ENCODE peak calls at places on chromosomes 3 and 15, in ten cellular contexts. One of them, this sample, is unnamed.

GRCh38 chr15:91921188-91921820 is 67.8 kb downstream of the SLCO3A1 start:
- DNase-seq in LoVo: no peak
- DNase-seq in mucosa of gallbladder: no peak
- DNase-seq in KG1: no peak
- DNase-seq in activated CD8-positive, alpha-beta memory T cell treated with anti-CD3 and anti-CD28 coated beads, Interleukin-2, amount 50 U/mL, for 48 hours: no peak
- DNase-seq in CD4-positive, alpha-beta T cell: no peak
- DNase-seq in ovary: no peak
- DNase-seq in NB4: no peak
- DNase-seq in NCI-H2171: no peak
- DNase-seq in NCI-H1105: no peak
- DNase-seq in this sample: no peak

GRCh38 chr15:83697716-83698115 is 43.8 kb downstream of the ADAMTSL3 start:
- DNase-seq in activated CD8-positive, alpha-beta memory T cell treated with anti-CD3 and anti-CD28 coated beads, Interleukin-2, amount 50 U/mL, for 48 hours: no peak
- DNase-seq in NCI-H1105: no peak
- DNase-seq in mucosa of gallbladder: no peak
- DNase-seq in CD4-positive, alpha-beta T cell: no peak
- DNase-seq in NB4: no peak
- DNase-seq in KG1: no peak
- DNase-seq in ovary: no peak
- DNase-seq in NCI-H2171: no peak
- DNase-seq in LoVo: no peak
- DNase-seq in this sample: no peak

GRCh38 chr15:28936481-28936881 is 50.7 kb downstream of the APBA2 start:
- DNase-seq in NB4: no peak
- DNase-seq in mucosa of gallbladder: no peak
- DNase-seq in NCI-H2171: no peak
- DNase-seq in LoVo: no peak
- DNase-seq in activated CD8-positive, alpha-beta memory T cell treated with anti-CD3 and anti-CD28 coated beads, Interleukin-2, amount 50 U/mL, for 48 hours: no peak
- DNase-seq in CD4-positive, alpha-beta T cell: no peak
- DNase-seq in KG1: no peak
- DNase-seq in NCI-H1105: no peak
- DNase-seq in ovary: no peak
- DNase-seq in this sample: no peak

GRCh38 chr15:60973637-60974415 is 255.3 kb downstream of the RORA start:
- DNase-seq in NCI-H1105: no peak
- DNase-seq in ovary: no peak
- DNase-seq in LoVo: no peak
- DNase-seq in activated CD8-positive, alpha-beta memory T cell treated with anti-CD3 and anti-CD28 coated beads, Interleukin-2, amount 50 U/mL, for 48 hours: no peak
- DNase-seq in mucosa of gallbladder: no peak
- DNase-seq in CD4-positive, alpha-beta T cell: no peak
- DNase-seq in NCI-H2171: no peak
- DNase-seq in KG1: no peak
- DNase-seq in NB4: no peak
- DNase-seq in this sample: no peak

GRCh38 chr3:100257601-100258000 is 3.2 kb upstream of the TBC1D23 start:
- DNase-seq in LoVo: peak; percentile 9
- DNase-seq in NCI-H1105: no peak
- DNase-seq in KG1: no peak
- DNase-seq in activated CD8-positive, alpha-beta memory T cell treated with anti-CD3 and anti-CD28 coated beads, Interleukin-2, amount 50 U/mL, for 48 hours: no peak
- DNase-seq in mucosa of gallbladder: no peak
- DNase-seq in CD4-positive, alpha-beta T cell: no peak
- DNase-seq in NB4: peak; percentile 10
- DNase-seq in ovary: no peak
- DNase-seq in NCI-H2171: no peak
- DNase-seq in this sample: peak; percentile 78

GRCh38 chr3:87546216-87546615 is 269.8 kb upstream of the POU1F1 start:
- DNase-seq in NB4: no peak
- DNase-seq in KG1: no peak
- DNase-seq in LoVo: no peak
- DNase-seq in ovary: no peak
- DNase-seq in activated CD8-positive, alpha-beta memory T cell treated with anti-CD3 and anti-CD28 coated beads, Interleukin-2, amount 50 U/mL, for 48 hours: no peak
- DNase-seq in CD4-positive, alpha-beta T cell: no peak
- DNase-seq in mucosa of gallbladder: no peak
- DNase-seq in NCI-H2171: no peak
- DNase-seq in NCI-H1105: no peak
- DNase-seq in this sample: no peak

GRCh38 chr15:72890043-72890442 is 106.5 kb upstream of the ADPGK start:
- DNase-seq in LoVo: no peak
- DNase-seq in ovary: no peak
- DNase-seq in NCI-H1105: no peak
- DNase-seq in CD4-positive, alpha-beta T cell: no peak
- DNase-seq in mucosa of gallbladder: no peak
- DNase-seq in KG1: no peak
- DNase-seq in activated CD8-positive, alpha-beta memory T cell treated with anti-CD3 and anti-CD28 coated beads, Interleukin-2, amount 50 U/mL, for 48 hours: no peak
- DNase-seq in NCI-H2171: peak; percentile 99
- DNase-seq in NB4: no peak
- DNase-seq in this sample: no peak

GRCh38 chr3:46976326-46977190 is at the start of gene CCDC12:
- DNase-seq in KG1: peak; percentile 90
- DNase-seq in ovary: peak; percentile 93
- DNase-seq in activated CD8-positive, alpha-beta memory T cell treated with anti-CD3 and anti-CD28 coated beads, Interleukin-2, amount 50 U/mL, for 48 hours: peak; percentile 91
- DNase-seq in NCI-H1105: peak; percentile 85
- DNase-seq in NCI-H2171: peak; percentile 80
- DNase-seq in LoVo: peak; percentile 97
- DNase-seq in mucosa of gallbladder: peak; percentile 98
- DNase-seq in CD4-positive, alpha-beta T cell: peak; percentile 87
- DNase-seq in NB4: peak; percentile 98
- DNase-seq in this sample: peak; percentile 98

GRCh38 chr15:91055548-91056331 is 33.3 kb upstream of the VPS33B start:
- DNase-seq in activated CD8-positive, alpha-beta memory T cell treated with anti-CD3 and anti-CD28 coated beads, Interleukin-2, amount 50 U/mL, for 48 hours: no peak
- DNase-seq in ovary: no peak
- DNase-seq in NCI-H2171: peak; percentile 74
- DNase-seq in NB4: peak; percentile 73
- DNase-seq in KG1: no peak
- DNase-seq in mucosa of gallbladder: peak; percentile 61
- DNase-seq in NCI-H1105: peak; percentile 51
- DNase-seq in CD4-positive, alpha-beta T cell: no peak
- DNase-seq in LoVo: peak; percentile 81
- DNase-seq in this sample: peak; percentile 19

GRCh38 chr3:184315871-184316661 is 1.7 kb downstream of the EIF4G1 start:
- DNase-seq in NCI-H2171: no peak
- DNase-seq in mucosa of gallbladder: no peak
- DNase-seq in NCI-H1105: no peak
- DNase-seq in KG1: no peak
- DNase-seq in LoVo: no peak
- DNase-seq in CD4-positive, alpha-beta T cell: no peak
- DNase-seq in activated CD8-positive, alpha-beta memory T cell treated with anti-CD3 and anti-CD28 coated beads, Interleukin-2, amount 50 U/mL, for 48 hours: no peak
- DNase-seq in NB4: no peak
- DNase-seq in ovary: peak; percentile 42
- DNase-seq in this sample: no peak

GRCh38 chr3:41158947-41159346 is 40.4 kb upstream of the CTNNB1 start:
- DNase-seq in ovary: no peak
- DNase-seq in activated CD8-positive, alpha-beta memory T cell treated with anti-CD3 and anti-CD28 coated beads, Interleukin-2, amount 50 U/mL, for 48 hours: no peak
- DNase-seq in KG1: no peak
- DNase-seq in NCI-H1105: no peak
- DNase-seq in CD4-positive, alpha-beta T cell: no peak
- DNase-seq in mucosa of gallbladder: no peak
- DNase-seq in NB4: peak; percentile 8
- DNase-seq in NCI-H2171: no peak
- DNase-seq in LoVo: peak; percentile 42
- DNase-seq in this sample: no peak

GRCh38 chr3:168061332-168061996 is 34.3 kb downstream of the GOLIM4 start:
- DNase-seq in KG1: no peak
- DNase-seq in NCI-H1105: no peak
- DNase-seq in activated CD8-positive, alpha-beta memory T cell treated with anti-CD3 and anti-CD28 coated beads, Interleukin-2, amount 50 U/mL, for 48 hours: no peak
- DNase-seq in mucosa of gallbladder: no peak
- DNase-seq in ovary: no peak
- DNase-seq in CD4-positive, alpha-beta T cell: no peak
- DNase-seq in LoVo: no peak
- DNase-seq in NB4: no peak
- DNase-seq in NCI-H2171: no peak
- DNase-seq in this sample: no peak

GRCh38 chr3:171256445-171257250 is 203.6 kb downstream of the TNIK start:
- DNase-seq in LoVo: no peak
- DNase-seq in CD4-positive, alpha-beta T cell: no peak
- DNase-seq in activated CD8-positive, alpha-beta memory T cell treated with anti-CD3 and anti-CD28 coated beads, Interleukin-2, amount 50 U/mL, for 48 hours: no peak
- DNase-seq in NCI-H1105: no peak
- DNase-seq in KG1: no peak
- DNase-seq in NB4: peak; percentile 34
- DNase-seq in ovary: no peak
- DNase-seq in NCI-H2171: no peak
- DNase-seq in mucosa of gallbladder: no peak
- DNase-seq in this sample: no peak

GRCh38 chr3:72492240-72492639 is 356.0 kb downstream of the SHQ1 start:
- DNase-seq in ovary: no peak
- DNase-seq in mucosa of gallbladder: peak; percentile 13
- DNase-seq in NCI-H2171: no peak
- DNase-seq in NCI-H1105: no peak
- DNase-seq in activated CD8-positive, alpha-beta memory T cell treated with anti-CD3 and anti-CD28 coated beads, Interleukin-2, amount 50 U/mL, for 48 hours: no peak
- DNase-seq in LoVo: peak; percentile 50
- DNase-seq in CD4-positive, alpha-beta T cell: no peak
- DNase-seq in KG1: no peak
- DNase-seq in NB4: no peak
- DNase-seq in this sample: no peak

GRCh38 chr3:71130516-71131384 is 452.8 kb downstream of the FOXP1 start:
- DNase-seq in NCI-H1105: no peak
- DNase-seq in LoVo: no peak
- DNase-seq in KG1: peak; percentile 63
- DNase-seq in activated CD8-positive, alpha-beta memory T cell treated with anti-CD3 and anti-CD28 coated beads, Interleukin-2, amount 50 U/mL, for 48 hours: peak; percentile 75
- DNase-seq in NCI-H2171: no peak
- DNase-seq in ovary: peak; percentile 67
- DNase-seq in mucosa of gallbladder: peak; percentile 82
- DNase-seq in CD4-positive, alpha-beta T cell: peak; percentile 66
- DNase-seq in NB4: peak; percentile 80
- DNase-seq in this sample: peak; percentile 77

GRCh38 chr3:178022599-178022998 is 513.6 kb upstream of the KCNMB2 start:
- DNase-seq in CD4-positive, alpha-beta T cell: no peak
- DNase-seq in ovary: no peak
- DNase-seq in mucosa of gallbladder: no peak
- DNase-seq in LoVo: no peak
- DNase-seq in NB4: no peak
- DNase-seq in NCI-H2171: no peak
- DNase-seq in NCI-H1105: no peak
- DNase-seq in KG1: no peak
- DNase-seq in activated CD8-positive, alpha-beta memory T cell treated with anti-CD3 and anti-CD28 coated beads, Interleukin-2, amount 50 U/mL, for 48 hours: no peak
- DNase-seq in this sample: no peak

GRCh38 chr15:60945196-60945595 is 283.9 kb downstream of the RORA start:
- DNase-seq in NCI-H1105: peak; percentile 75
- DNase-seq in LoVo: no peak
- DNase-seq in KG1: no peak
- DNase-seq in NCI-H2171: no peak
- DNase-seq in activated CD8-positive, alpha-beta memory T cell treated with anti-CD3 and anti-CD28 coated beads, Interleukin-2, amount 50 U/mL, for 48 hours: no peak
- DNase-seq in mucosa of gallbladder: peak; percentile 67
- DNase-seq in NB4: no peak
- DNase-seq in CD4-positive, alpha-beta T cell: no peak
- DNase-seq in ovary: peak; percentile 36
- DNase-seq in this sample: no peak

GRCh38 chr15:37102315-37103021 is 2.1 kb upstream of the MEIS2 start:
- DNase-seq in KG1: no peak
- DNase-seq in NCI-H1105: no peak
- DNase-seq in NCI-H2171: no peak
- DNase-seq in NB4: no peak
- DNase-seq in CD4-positive, alpha-beta T cell: no peak
- DNase-seq in LoVo: no peak
- DNase-seq in activated CD8-positive, alpha-beta memory T cell treated with anti-CD3 and anti-CD28 coated beads, Interleukin-2, amount 50 U/mL, for 48 hours: no peak
- DNase-seq in ovary: peak; percentile 50
- DNase-seq in mucosa of gallbladder: no peak
- DNase-seq in this sample: no peak

GRCh38 chr3:55416381-55416821 is 70.7 kb downstream of the WNT5A start:
- DNase-seq in activated CD8-positive, alpha-beta memory T cell treated with anti-CD3 and anti-CD28 coated beads, Interleukin-2, amount 50 U/mL, for 48 hours: no peak
- DNase-seq in NCI-H2171: peak; percentile 29
- DNase-seq in KG1: no peak
- DNase-seq in NB4: no peak
- DNase-seq in mucosa of gallbladder: no peak
- DNase-seq in CD4-positive, alpha-beta T cell: no peak
- DNase-seq in LoVo: peak; percentile 14
- DNase-seq in NCI-H1105: no peak
- DNase-seq in ovary: no peak
- DNase-seq in this sample: no peak

GRCh38 chr3:162034368-162034767 is 537.8 kb downstream of the OTOL1 start:
- DNase-seq in ovary: no peak
- DNase-seq in mucosa of gallbladder: no peak
- DNase-seq in NCI-H1105: no peak
- DNase-seq in CD4-positive, alpha-beta T cell: no peak
- DNase-seq in KG1: no peak
- DNase-seq in NCI-H2171: no peak
- DNase-seq in NB4: no peak
- DNase-seq in LoVo: no peak
- DNase-seq in activated CD8-positive, alpha-beta memory T cell treated with anti-CD3 and anti-CD28 coated beads, Interleukin-2, amount 50 U/mL, for 48 hours: no peak
- DNase-seq in this sample: no peak

GRCh38 chr15:76431936-76432335 is 95.4 kb downstream of the ISL2 start:
- DNase-seq in NCI-H1105: no peak
- DNase-seq in NB4: no peak
- DNase-seq in LoVo: no peak
- DNase-seq in NCI-H2171: no peak
- DNase-seq in mucosa of gallbladder: no peak
- DNase-seq in CD4-positive, alpha-beta T cell: no peak
- DNase-seq in ovary: no peak
- DNase-seq in activated CD8-positive, alpha-beta memory T cell treated with anti-CD3 and anti-CD28 coated beads, Interleukin-2, amount 50 U/mL, for 48 hours: no peak
- DNase-seq in KG1: no peak
- DNase-seq in this sample: no peak

GRCh38 chr3:184718431-184718830 is 6.6 kb upstream of the MAGEF1 start:
- DNase-seq in CD4-positive, alpha-beta T cell: no peak
- DNase-seq in LoVo: no peak
- DNase-seq in NCI-H1105: no peak
- DNase-seq in KG1: no peak
- DNase-seq in NB4: no peak
- DNase-seq in mucosa of gallbladder: no peak
- DNase-seq in ovary: no peak
- DNase-seq in activated CD8-positive, alpha-beta memory T cell treated with anti-CD3 and anti-CD28 coated beads, Interleukin-2, amount 50 U/mL, for 48 hours: no peak
- DNase-seq in NCI-H2171: no peak
- DNase-seq in this sample: no peak

GRCh38 chr3:131526801-131527347 is 24.1 kb upstream of the MRPL3 start:
- DNase-seq in NCI-H1105: no peak
- DNase-seq in CD4-positive, alpha-beta T cell: no peak
- DNase-seq in NCI-H2171: peak; percentile 44
- DNase-seq in mucosa of gallbladder: no peak
- DNase-seq in activated CD8-positive, alpha-beta memory T cell treated with anti-CD3 and anti-CD28 coated beads, Interleukin-2, amount 50 U/mL, for 48 hours: peak; percentile 60
- DNase-seq in ovary: peak; percentile 48
- DNase-seq in NB4: peak; percentile 2
- DNase-seq in KG1: no peak
- DNase-seq in LoVo: no peak
- DNase-seq in this sample: no peak